ENCODE peak calls at places on chromosomes 6 and 20, in eight cellular contexts. M is EL, S is head of caudate nucleus, F is NCI-H1105, A is GM19239, R is T1000, K is GM04503, O is NCI-H1436 treated with DMSO at 0.1 percent for 48 hours. U is an unnamed sample.

GRCh38 chr20:51715028-51715872 is 52.9 kb downstream of the ATP9A start:
- DNase-seq in M (no peak), S (no peak), F (no peak), A (no peak), R (no peak), K (no peak), O (no peak), U (no peak)

GRCh38 chr6:169556758-169557505 is 144.9 kb downstream of the WDR27 start:
- DNase-seq in M (no peak), S (no peak), F (no peak), A (peak), R (no peak), K (no peak), O (no peak), U (no peak)

GRCh38 chr20:25289886-25290597 is 42.2 kb downstream of the PYGB start:
- DNase-seq in M (no peak), S (no peak), F (no peak), A (no peak), R (no peak), K (no peak), O (no peak), U (no peak)

GRCh38 chr6:30101939-30102700 is 10.8 kb downstream of the TRIM31 start:
- DNase-seq in M (peak), S (peak), F (no peak), A (peak), R (peak), K (no peak), O (no peak), U (peak)

GRCh38 chr6:128932061-128932460 is 49.1 kb downstream of the LAMA2 start:
- DNase-seq in M (peak), S (no peak), F (no peak), A (no peak), R (no peak), K (peak), O (no peak), U (no peak)

GRCh38 chr6:129498950-129499870 is 210.8 kb downstream of the ARHGAP18 start:
- DNase-seq in M (peak), S (no peak), F (peak), A (no peak), R (no peak), K (no peak), O (no peak), U (peak)

GRCh38 chr20:56454754-56455153 is 13.7 kb upstream of the RTF2 start:
- DNase-seq in M (no peak), S (no peak), F (no peak), A (no peak), R (no peak), K (no peak), O (no peak), U (no peak)

GRCh38 chr6:99148111-99148510 is 200.4 kb upstream of the FBXL4 start:
- DNase-seq in M (no peak), S (no peak), F (no peak), A (no peak), R (no peak), K (no peak), O (no peak), U (no peak)

GRCh38 chr20:50848846-50849673 is 54.2 kb downstream of the BCAS4 start:
- DNase-seq in M (no peak), S (no peak), F (no peak), A (no peak), R (no peak), K (no peak), O (no peak), U (peak)

GRCh38 chr6:44475779-44476434 is 88.4 kb downstream of the CDC5L start:
- DNase-seq in M (peak), S (peak), F (peak), A (peak), R (peak), K (no peak), O (no peak), U (peak)

GRCh38 chr6:130625825-130626500 is 201.2 kb upstream of the SMLR1 start:
- DNase-seq in M (peak), S (no peak), F (no peak), A (peak), R (no peak), K (peak), O (no peak), U (no peak)

GRCh38 chr20:53291548-53291947 is 302.1 kb downstream of the ZNF217 start:
- DNase-seq in M (peak), S (no peak), F (no peak), A (no peak), R (no peak), K (no peak), O (no peak), U (no peak)

GRCh38 chr6:143362192-143362558 is 88.3 kb downstream of the ADAT2 start:
- DNase-seq in M (no peak), S (no peak), F (no peak), A (no peak), R (no peak), K (no peak), O (no peak), U (no peak)

GRCh38 chr20:51223163-51223562 is 200.3 kb upstream of the KCNG1 start:
- DNase-seq in M (no peak), S (no peak), F (no peak), A (no peak), R (no peak), K (no peak), O (no peak), U (no peak)

GRCh38 chr20:23121766-23122095 is 35.6 kb upstream of the CD93 start:
- DNase-seq in M (no peak), S (no peak), F (no peak), A (no peak), R (no peak), K (no peak), O (no peak), U (no peak)